ENCODE peak calls at places on chromosomes 13 and 19, in four cellular contexts. One of them, this sample, is unnamed.

GRCh38 chr19:8938576-8938975 is 71.6 kb downstream of the MUC16 start:
- DNase-seq in nucleus accumbens: no peak
- DNase-seq in tibial artery: no peak
- DNase-seq in neural progenitor cell: no peak
- DNase-seq in this sample: no peak

GRCh38 chr13:20177049-20177831 is 15.5 kb downstream of the GJB2 start:
- DNase-seq in nucleus accumbens: no peak
- DNase-seq in tibial artery: no peak
- DNase-seq in neural progenitor cell: no peak
- DNase-seq in this sample: no peak

GRCh38 chr19:2457394-2458037 is 757 bp upstream of the LMNB2 start:
- DNase-seq in nucleus accumbens: no peak
- DNase-seq in tibial artery: no peak
- DNase-seq in neural progenitor cell: no peak
- DNase-seq in this sample: no peak

GRCh38 chr13:110520431-110521295 is 40.9 kb downstream of the RAB20 start:
- DNase-seq in nucleus accumbens: peak; percentile 74
- DNase-seq in tibial artery: peak; percentile 92
- DNase-seq in neural progenitor cell: no peak
- DNase-seq in this sample: no peak

GRCh38 chr13:80465321-80465720 is 124.4 kb upstream of the SPRY2 start:
- DNase-seq in nucleus accumbens: no peak
- DNase-seq in tibial artery: no peak
- DNase-seq in neural progenitor cell: no peak
- DNase-seq in this sample: no peak

GRCh38 chr19:6239401-6239844 is 40.4 kb downstream of the MLLT1 start:
- DNase-seq in nucleus accumbens: no peak
- DNase-seq in tibial artery: no peak
- DNase-seq in neural progenitor cell: no peak
- DNase-seq in this sample: no peak

GRCh38 chr13:35856721-35857346 is 274.3 kb downstream of the DCLK1 start:
- DNase-seq in nucleus accumbens: no peak
- DNase-seq in tibial artery: no peak
- DNase-seq in neural progenitor cell: no peak
- DNase-seq in this sample: no peak

GRCh38 chr13:102220681-102221228 is 181.1 kb downstream of the FGF14 start:
- DNase-seq in nucleus accumbens: no peak
- DNase-seq in tibial artery: no peak
- DNase-seq in neural progenitor cell: no peak
- DNase-seq in this sample: peak; percentile 97

GRCh38 chr19:19642506-19643157 is 825 bp downstream of the GMIP start:
- DNase-seq in nucleus accumbens: no peak
- DNase-seq in tibial artery: no peak
- DNase-seq in neural progenitor cell: peak; percentile 26
- DNase-seq in this sample: peak; percentile 65

GRCh38 chr19:55276720-55277430 is 3.0 kb downstream of the HSPBP1 start:
- DNase-seq in nucleus accumbens: no peak
- DNase-seq in tibial artery: no peak
- DNase-seq in neural progenitor cell: no peak
- DNase-seq in this sample: no peak

GRCh38 chr19:4100647-4101495 is 23.1 kb downstream of the MAP2K2 start:
- DNase-seq in nucleus accumbens: no peak
- DNase-seq in tibial artery: no peak
- DNase-seq in neural progenitor cell: no peak
- DNase-seq in this sample: no peak

GRCh38 chr19:38706792-38707511 is 37.3 kb downstream of the CAPN12 start:
- DNase-seq in nucleus accumbens: no peak
- DNase-seq in tibial artery: no peak
- DNase-seq in neural progenitor cell: no peak
- DNase-seq in this sample: no peak

GRCh38 chr13:72198042-72198441 is 331.0 kb upstream of the DACH1 start:
- DNase-seq in nucleus accumbens: no peak
- DNase-seq in tibial artery: no peak
- DNase-seq in neural progenitor cell: no peak
- DNase-seq in this sample: no peak

GRCh38 chr19:6061420-6062130 is 48.7 kb downstream of the RFX2 start:
- DNase-seq in nucleus accumbens: no peak
- DNase-seq in tibial artery: peak; percentile 81
- DNase-seq in neural progenitor cell: no peak
- DNase-seq in this sample: no peak

GRCh38 chr13:77548095-77548494 is 12.6 kb downstream of the SCEL start:
- DNase-seq in nucleus accumbens: no peak
- DNase-seq in tibial artery: no peak
- DNase-seq in neural progenitor cell: no peak
- DNase-seq in this sample: no peak

GRCh38 chr13:66128692-66129269 is 1101.4 kb downstream of the PCDH9 start:
- DNase-seq in nucleus accumbens: no peak
- DNase-seq in tibial artery: no peak
- DNase-seq in neural progenitor cell: no peak
- DNase-seq in this sample: no peak

GRCh38 chr19:29966594-29967249 is 24.7 kb downstream of the URI1 start:
- DNase-seq in nucleus accumbens: no peak
- DNase-seq in tibial artery: no peak
- DNase-seq in neural progenitor cell: no peak
- DNase-seq in this sample: peak; percentile 26

GRCh38 chr13:74325106-74325505 is 190.9 kb upstream of the KLF12 start:
- DNase-seq in nucleus accumbens: no peak
- DNase-seq in tibial artery: no peak
- DNase-seq in neural progenitor cell: no peak
- DNase-seq in this sample: no peak

GRCh38 chr19:17205237-17206140 is 9.7 kb upstream of the USE1 start:
- DNase-seq in nucleus accumbens: peak; percentile 28
- DNase-seq in tibial artery: no peak
- DNase-seq in neural progenitor cell: peak; percentile 75
- DNase-seq in this sample: peak; percentile 91

GRCh38 chr19:18743281-18743825 is 47.8 kb downstream of the COMP start:
- DNase-seq in nucleus accumbens: no peak
- DNase-seq in tibial artery: no peak
- DNase-seq in neural progenitor cell: peak; percentile 56
- DNase-seq in this sample: peak; percentile 42

GRCh38 chr19:35340431-35340830 is 7.3 kb upstream of the FFAR1 start:
- DNase-seq in nucleus accumbens: no peak
- DNase-seq in tibial artery: no peak
- DNase-seq in neural progenitor cell: no peak
- DNase-seq in this sample: no peak

GRCh38 chr19:3699071-3699740 is 1.1 kb downstream of the PIP5K1C start:
- DNase-seq in nucleus accumbens: peak; percentile 22
- DNase-seq in tibial artery: peak; percentile 66
- DNase-seq in neural progenitor cell: peak; percentile 39
- DNase-seq in this sample: peak; percentile 59